ENCODE peak calls at places on chromosome 20, in ten cellular contexts. Z is cardiac muscle cell, H is cardiac fibroblast, M is GM12865, R is AG04449, F is lower lobe of right lung, Y is uterus, G is colonic mucosa, C is choroid plexus epithelial cell, O is heart right ventricle. X is an unnamed sample.

GRCh38 chr20:2751868-2752630 is 48.4 kb downstream of the CPXM1 start:
- DNase-seq in Y (peak; percentile 52), C (no peak), R (no peak), H (no peak), O (no peak), M (no peak), G (no peak), F (peak; percentile 55), Z (peak; percentile 28), X (no peak)

GRCh38 chr20:48789781-48790544 is 37.8 kb downstream of the PREX1 start:
- DNase-seq in H (no peak), O (no peak), Z (no peak), C (no peak), M (peak; percentile 69), R (no peak), F (no peak), Y (no peak), G (no peak), X (no peak)

GRCh38 chr20:46705378-46705729 is 4.1 kb upstream of the SLC2A10 start:
- DNase-seq in H (no peak), R (peak; percentile 49), M (no peak), F (no peak), C (peak; percentile 30), G (no peak), Z (no peak), Y (no peak), O (no peak), X (no peak)

GRCh38 chr20:54606384-54606783 is 131.0 kb downstream of the DOK5 start:
- DNase-seq in M (peak; percentile 33), O (no peak), Y (no peak), G (no peak), H (no peak), Z (no peak), F (no peak), C (no peak), R (no peak), X (no peak)

GRCh38 chr20:63831696-63832686 is 927 bp upstream of the ZBTB46 start:
- DNase-seq in G (peak; percentile 62), R (no peak), Z (peak; percentile 82), C (peak; percentile 68), F (no peak), O (peak; percentile 59), H (no peak), Y (peak; percentile 68), M (no peak), X (no peak)

GRCh38 chr20:51431321-51431720 is 111.2 kb downstream of the NFATC2 start:
- DNase-seq in M (no peak), F (no peak), Z (no peak), Y (no peak), H (no peak), C (no peak), G (no peak), O (no peak), R (no peak), X (no peak)

GRCh38 chr20:39850236-39850635 is 838.8 kb downstream of the MAFB start:
- DNase-seq in Z (no peak), C (peak; percentile 33), R (no peak), Y (no peak), F (no peak), O (no peak), M (no peak), G (no peak), H (no peak), X (no peak)

GRCh38 chr20:50913976-50914375 is 17.3 kb downstream of the ADNP start:
- DNase-seq in R (no peak), Y (no peak), F (no peak), O (no peak), M (peak; percentile 61), Z (no peak), H (peak; percentile 84), C (peak; percentile 76), G (no peak), X (no peak)

GRCh38 chr20:51386586-51386985 is 155.9 kb downstream of the NFATC2 start:
- DNase-seq in O (no peak), F (no peak), M (no peak), R (no peak), Y (no peak), G (no peak), C (no peak), Z (no peak), H (no peak), X (no peak)

GRCh38 chr20:56957737-56958553 is 308.5 kb downstream of the BMP7 start:
- DNase-seq in Y (no peak), C (peak; percentile 29), R (no peak), O (no peak), H (no peak), Z (peak; percentile 12), F (no peak), M (no peak), G (no peak), X (peak; percentile 26)
- TF ChIP-seq CTCF in Y (no peak), C (peak; percentile 27), R (no peak), O (no peak), H (no peak), Z (no peak), F (no peak), M (no peak), G (no peak), X (peak; percentile 14)

GRCh38 chr20:1185781-1186334 is 1.1 kb upstream of the TMEM74B start:
- DNase-seq in G (peak; percentile 45), Y (no peak), O (peak; percentile 48), R (no peak), Z (peak; percentile 78), F (peak; percentile 67), M (peak; percentile 57), H (peak; percentile 51), C (peak; percentile 50), X (no peak)

GRCh38 chr20:1185316-1185741 is 548 bp upstream of the TMEM74B start:
- DNase-seq in H (no peak), F (no peak), O (no peak), M (no peak), Z (peak; percentile 51), Y (no peak), C (no peak), R (no peak), G (no peak), X (no peak)

GRCh38 chr20:1183153-1183552 is 1.6 kb downstream of the TMEM74B start:
- DNase-seq in G (no peak), M (no peak), F (no peak), Y (no peak), H (no peak), Z (no peak), R (no peak), C (no peak), O (no peak), X (no peak)

GRCh38 chr20:1184260-1184637 is 532 bp downstream of the TMEM74B start:
- DNase-seq in O (no peak), Y (no peak), R (no peak), H (no peak), F (no peak), M (no peak), G (no peak), C (no peak), Z (no peak), X (no peak)

GRCh38 chr20:1184638-1185315 is at the start of gene TMEM74B:
- DNase-seq in F (no peak), Z (no peak), H (no peak), O (no peak), G (no peak), R (no peak), Y (no peak), M (no peak), C (no peak), X (no peak)
- H3K4me3 ChIP-seq in F (peak within 1 kb of the TSS; percentile 62), Z (peak within 1 kb of the TSS; percentile 79), H (peak within 1 kb of the TSS; percentile 52), O (peak within 1 kb of the TSS; percentile 60), G (peak within 1 kb of the TSS; percentile 50), R (peak within 1 kb of the TSS; percentile 40), Y (peak within 1 kb of the TSS; percentile 20), M (peak within 1 kb of the TSS; percentile 11), C (peak within 1 kb of the TSS; percentile 42), X (peak within 1 kb of the TSS; percentile 27)

GRCh38 chr20:52760791-52761190 is 211.4 kb upstream of the TSHZ2 start:
- DNase-seq in C (no peak), M (no peak), R (no peak), Z (no peak), H (no peak), O (no peak), Y (no peak), G (no peak), F (no peak), X (no peak)

GRCh38 chr20:52763321-52763853 is 208.8 kb upstream of the TSHZ2 start:
- DNase-seq in H (no peak), Y (no peak), G (no peak), F (no peak), Z (no peak), M (no peak), C (no peak), O (no peak), R (no peak), X (no peak)

GRCh38 chr20:52766645-52767435 is 205.3 kb upstream of the TSHZ2 start:
- DNase-seq in G (no peak), Z (no peak), O (no peak), Y (no peak), H (no peak), M (no peak), C (no peak), R (no peak), F (no peak), X (no peak)

DNA sequence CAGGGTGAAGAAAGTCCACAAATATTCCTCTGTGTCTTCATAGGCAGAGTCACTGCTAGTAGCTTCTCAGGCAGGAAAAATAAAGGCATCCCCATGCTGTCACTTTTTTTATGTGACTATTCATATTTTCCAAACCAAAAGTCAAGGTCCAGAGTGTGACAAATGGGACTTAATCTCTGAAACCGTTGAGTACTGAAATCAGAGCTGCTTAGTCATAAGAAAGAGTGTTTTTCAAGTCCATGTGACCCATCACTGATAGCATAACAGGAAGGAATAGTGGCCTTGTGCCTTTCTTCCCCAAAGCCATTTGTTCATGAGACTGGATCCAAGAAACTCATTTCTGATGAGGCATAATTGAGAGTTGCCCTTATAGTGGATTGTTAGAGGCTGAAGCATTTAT is 210.3 kb upstream of the TSHZ2 start:
- DNase-seq in Y (no peak), G (no peak), F (no peak), M (no peak), H (no peak), O (no peak), R (no peak), Z (no peak), C (no peak), X (no peak)
- TF ChIP-seq CTCF in Y (no peak), G (no peak), F (no peak), M (no peak), H (no peak), O (no peak), R (no peak), Z (no peak), C (no peak), X (no peak)

DNA sequence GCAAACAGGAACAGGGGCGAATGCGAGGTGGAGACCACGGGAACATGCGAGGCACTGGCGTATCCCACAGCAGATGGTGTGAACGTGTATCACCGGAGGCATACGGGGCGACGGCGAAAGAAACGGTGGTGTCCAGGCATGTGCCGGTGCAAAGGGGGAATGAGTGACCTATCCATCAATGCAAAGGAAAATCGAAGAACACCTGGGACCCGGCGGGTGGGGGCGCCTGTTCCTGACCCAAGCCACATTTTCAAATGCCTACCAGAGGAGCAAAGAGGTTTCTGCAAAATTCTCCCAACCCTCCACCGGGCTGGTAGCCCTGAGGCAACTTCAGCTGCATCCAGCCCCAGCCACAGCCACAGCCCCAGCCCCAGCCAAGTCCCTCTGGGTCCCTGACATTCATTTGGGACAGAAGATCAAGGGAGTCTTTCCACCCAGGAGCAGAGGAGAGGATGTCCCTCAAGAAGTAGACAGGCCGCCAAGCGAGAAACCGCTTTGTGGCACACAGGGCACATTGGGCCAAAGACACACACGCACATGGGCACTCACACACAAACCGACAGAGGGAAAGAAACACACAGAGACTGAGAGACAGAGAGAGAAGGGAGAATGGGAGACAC is 164.0 kb upstream of the ZNF337 start:
- DNase-seq in R (no peak), G (no peak), F (peak; percentile 42), M (no peak), C (no peak), O (no peak), Z (no peak), Y (no peak), H (no peak), X (no peak)
- H3K4me3 ChIP-seq in R (no peak overlapping the region), G (no peak overlapping the region), F (no peak overlapping the region), M (no peak overlapping the region), C (no peak overlapping the region), O (peak overlapping the region; percentile 37), Z (no peak overlapping the region), Y (no peak overlapping the region), H (no peak overlapping the region), X (no peak overlapping the region)

X was measured in astrocyte of the cerebellum.